ENCODE peak calls at places on chromosomes 5 and 9, in nine cellular contexts. H is neural crest cell, W is mammary epithelial cell, K is foreskin fibroblast, Z is GM06990, F is psoas muscle, C is mesothelial cell of epicardium, R is B cell, P is nephron progenitor cell. U is an unnamed sample.

GRCh38 chr9:101673642-101674041 is 64.8 kb downstream of the GRIN3A start:
- DNase-seq in H (no peak), W (no peak), K (no peak), Z (no peak), F (no peak), C (no peak), R (no peak), P (no peak), U (no peak)

GRCh38 chr5:169408166-169408565 is 107.2 kb upstream of the SLIT3 start:
- DNase-seq in H (no peak), W (no peak), K (no peak), Z (no peak), F (no peak), C (no peak), R (no peak), P (no peak), U (no peak)

GRCh38 chr9:137031904-137032639 is at the start of gene FUT7:
- DNase-seq in H (no peak), W (no peak), K (no peak), Z (peak), F (no peak), C (no peak), R (peak), P (no peak), U (no peak)

GRCh38 chr9:107249131-107249533 is 33.9 kb upstream of the RAD23B start:
- DNase-seq in H (no peak), W (peak), K (no peak), Z (no peak), F (no peak), C (no peak), R (no peak), P (peak), U (no peak)

GRCh38 chr9:20022410-20022809 is 233.6 kb upstream of the SLC24A2 start:
- DNase-seq in H (no peak), W (no peak), K (peak), Z (no peak), F (no peak), C (no peak), R (no peak), P (no peak), U (no peak)

GRCh38 chr5:88883059-88883565 is at the start of gene MEF2C:
- DNase-seq in H (peak), W (peak), K (peak), Z (peak), F (peak), C (no peak), R (peak), P (peak), U (peak)

GRCh38 chr9:125460346-125460745 is 198.7 kb downstream of the GAPVD1 start:
- DNase-seq in H (no peak), W (no peak), K (no peak), Z (no peak), F (no peak), C (no peak), R (no peak), P (no peak), U (no peak)

GRCh38 chr9:33127881-33128280 is 39.3 kb downstream of the B4GALT1 start:
- DNase-seq in H (no peak), W (no peak), K (no peak), Z (no peak), F (no peak), C (no peak), R (no peak), P (no peak), U (no peak)

GRCh38 chr5:112329429-112330090 is 89.5 kb downstream of the EPB41L4A start:
- DNase-seq in H (no peak), W (no peak), K (no peak), Z (peak), F (no peak), C (no peak), R (peak), P (no peak), U (no peak)

GRCh38 chr9:131402738-131403492 is 9.0 kb downstream of the PRRC2B start:
- DNase-seq in H (peak), W (peak), K (peak), Z (no peak), F (peak), C (no peak), R (no peak), P (peak), U (no peak)

GRCh38 chr9:95666096-95666784 is 149.5 kb upstream of the PTCH1 start:
- DNase-seq in H (no peak), W (no peak), K (no peak), Z (no peak), F (no peak), C (no peak), R (no peak), P (no peak), U (no peak)

GRCh38 chr5:105506692-105507277 is 1944.2 kb upstream of the NUDT12 start:
- DNase-seq in H (no peak), W (no peak), K (no peak), Z (no peak), F (no peak), C (no peak), R (no peak), P (peak), U (no peak)

GRCh38 chr9:79764377-79764776 is 192.6 kb downstream of the TLE4 start:
- DNase-seq in H (no peak), W (peak), K (peak), Z (no peak), F (no peak), C (no peak), R (no peak), P (no peak), U (no peak)

GRCh38 chr9:87305123-87305522 is 192.5 kb upstream of the DAPK1 start:
- DNase-seq in H (no peak), W (no peak), K (no peak), Z (no peak), F (no peak), C (no peak), R (no peak), P (peak), U (no peak)

GRCh38 chr9:129081388-129081889 is 528 bp downstream of the DOLPP1 start:
- DNase-seq in H (no peak), W (no peak), K (no peak), Z (no peak), F (no peak), C (no peak), R (no peak), P (no peak), U (no peak)

GRCh38 chr9:108919517-108919916 is 14.4 kb downstream of the ELP1 start:
- DNase-seq in H (no peak), W (no peak), K (no peak), Z (no peak), F (no peak), C (no peak), R (no peak), P (no peak), U (no peak)

GRCh38 chr5:125249400-125249799 is 503.0 kb upstream of the ZNF608 start:
- DNase-seq in H (no peak), W (peak), K (no peak), Z (no peak), F (no peak), C (no peak), R (no peak), P (no peak), U (no peak)

GRCh38 chr5:103041071-103041676 is 78.8 kb downstream of the GIN1 start:
- DNase-seq in H (no peak), W (peak), K (peak), Z (no peak), F (no peak), C (no peak), R (peak), P (no peak), U (no peak)

GRCh38 chr9:118643118-118643517 is 726.1 kb downstream of the BRINP1 start:
- DNase-seq in H (no peak), W (peak), K (no peak), Z (no peak), F (no peak), C (no peak), R (no peak), P (peak), U (no peak)

GRCh38 chr9:23824241-23825142 is 1.5 kb downstream of the ELAVL2 start:
- DNase-seq in H (peak), W (peak), K (no peak), Z (no peak), F (peak), C (peak), R (no peak), P (peak), U (no peak)

GRCh38 chr5:1930880-1931589 is 48.3 kb upstream of the IRX4 start:
- DNase-seq in H (peak), W (peak), K (no peak), Z (no peak), F (peak), C (peak), R (no peak), P (peak), U (no peak)

GRCh38 chr5:132257131-132258101 is at the start of gene PDLIM4:
- DNase-seq in H (peak), W (peak), K (no peak), Z (no peak), F (peak), C (peak), R (no peak), P (peak), U (peak)

GRCh38 chr5:173625686-173626500 is 9.4 kb upstream of the BOD1 start:
- DNase-seq in H (no peak), W (no peak), K (no peak), Z (no peak), F (no peak), C (no peak), R (peak), P (no peak), U (no peak)
- TF ChIP-seq CTCF in H (no peak), W (peak), K (peak), Z (peak), F (no peak), C (no peak), R (peak), P (no peak), U (no peak)

GRCh38 chr5:180291234-180291940 is 496 bp downstream of the MAPK9 start:
- DNase-seq in H (peak), W (peak), K (no peak), Z (peak), F (no peak), C (no peak), R (peak), P (peak), U (no peak)
- TF ChIP-seq CTCF in H (peak), W (peak), K (peak), Z (no peak), F (no peak), C (no peak), R (no peak), P (no peak), U (peak)

GRCh38 chr5:96709152-96709821 is 47.1 kb downstream of the CAST start:
- DNase-seq in H (no peak), W (peak), K (peak), Z (no peak), F (no peak), C (no peak), R (no peak), P (no peak), U (no peak)

GRCh38 chr5:96708600-96708999 is 46.4 kb downstream of the CAST start:
- DNase-seq in H (no peak), W (no peak), K (no peak), Z (no peak), F (no peak), C (no peak), R (no peak), P (no peak), U (no peak)

GRCh38 chr5:96703384-96703910 is 41.3 kb downstream of the CAST start:
- DNase-seq in H (no peak), W (peak), K (no peak), Z (no peak), F (no peak), C (no peak), R (no peak), P (no peak), U (no peak)

GRCh38 chr5:96703985-96704384 is 41.8 kb downstream of the CAST start:
- DNase-seq in H (no peak), W (no peak), K (no peak), Z (no peak), F (no peak), C (no peak), R (no peak), P (no peak), U (no peak)

DNA sequence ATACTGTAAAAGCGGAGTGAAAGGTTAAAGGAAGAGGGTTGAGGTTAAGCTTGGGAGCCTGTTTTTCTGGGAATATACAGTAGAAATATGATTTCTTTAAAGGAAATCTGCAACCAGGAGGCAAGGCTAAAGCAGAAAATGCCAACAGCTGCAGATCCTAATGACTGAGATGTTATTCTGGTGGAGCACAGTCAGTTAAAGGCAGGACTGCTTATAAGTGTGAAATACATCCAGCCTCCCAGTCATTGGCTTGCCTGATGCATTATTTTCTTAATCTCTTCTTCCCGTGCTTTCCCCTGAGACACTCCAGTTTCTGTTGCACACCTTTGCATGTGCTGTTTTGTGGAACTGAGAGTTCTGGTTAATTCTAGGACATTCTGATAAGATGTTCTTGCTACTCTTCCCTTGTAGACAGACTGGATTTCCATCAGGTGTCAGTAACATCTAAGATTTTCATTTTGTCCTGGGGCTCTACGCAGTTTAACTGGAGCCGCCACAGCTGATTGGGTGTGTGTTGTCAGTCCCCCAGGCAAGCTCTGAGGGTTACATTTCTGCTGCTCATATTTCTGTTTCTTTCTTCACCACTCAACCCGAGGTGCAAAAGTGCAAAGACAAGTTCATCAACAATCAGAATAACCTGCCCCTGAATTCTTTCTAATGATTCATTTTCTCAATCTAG is 44.4 kb downstream of the CAST start:
- DNase-seq in H (no peak), W (peak), K (no peak), Z (no peak), F (peak), C (no peak), R (no peak), P (no peak), U (no peak)
- TF ChIP-seq CTCF in H (no peak), W (no peak), K (no peak), Z (no peak), F (no peak), C (no peak), R (no peak), P (no peak), U (no peak)

DNA sequence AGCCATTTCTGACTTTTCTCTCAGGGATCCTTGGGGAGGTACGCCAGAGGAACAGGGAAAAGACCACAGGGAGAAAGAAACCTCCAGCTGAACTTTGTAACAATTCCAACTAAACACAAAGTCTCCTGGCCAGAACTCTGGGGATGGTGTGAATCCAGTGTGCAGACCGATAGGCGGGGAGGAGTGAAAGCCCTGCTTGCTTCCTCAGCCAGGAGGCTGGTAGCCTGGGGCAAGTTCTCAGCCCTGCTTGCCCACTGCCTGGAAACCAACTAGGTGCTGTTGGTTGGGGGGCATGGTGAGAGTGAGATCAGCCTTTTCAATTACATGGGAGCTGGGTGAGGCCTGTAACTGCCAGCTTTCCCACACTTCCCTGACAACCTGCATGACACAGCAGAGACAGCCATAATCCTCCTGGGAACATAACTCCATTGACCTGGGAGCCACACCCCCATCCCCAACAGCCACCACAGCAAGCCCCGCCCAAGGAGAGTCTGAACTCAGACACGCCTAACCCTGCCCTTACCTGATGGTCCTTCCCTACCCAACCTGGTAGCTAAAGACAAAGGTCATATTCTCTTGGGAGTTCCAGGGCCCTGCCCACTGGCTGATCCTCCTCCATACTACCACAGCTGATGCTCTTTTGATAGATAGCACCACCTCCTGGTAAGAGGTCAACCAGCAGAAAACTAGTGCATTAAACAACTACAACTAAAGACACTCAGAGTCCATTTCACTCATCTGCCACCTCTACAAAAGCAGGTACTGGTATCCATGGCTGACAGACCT is 100.1 kb upstream of the TNFAIP8 start:
- DNase-seq in H (no peak), W (peak), K (no peak), Z (no peak), F (no peak), C (no peak), R (no peak), P (no peak), U (no peak)
- TF ChIP-seq CTCF in H (no peak), W (peak), K (peak), Z (peak), F (no peak), C (no peak), R (peak), P (no peak), U (no peak)

DNA sequence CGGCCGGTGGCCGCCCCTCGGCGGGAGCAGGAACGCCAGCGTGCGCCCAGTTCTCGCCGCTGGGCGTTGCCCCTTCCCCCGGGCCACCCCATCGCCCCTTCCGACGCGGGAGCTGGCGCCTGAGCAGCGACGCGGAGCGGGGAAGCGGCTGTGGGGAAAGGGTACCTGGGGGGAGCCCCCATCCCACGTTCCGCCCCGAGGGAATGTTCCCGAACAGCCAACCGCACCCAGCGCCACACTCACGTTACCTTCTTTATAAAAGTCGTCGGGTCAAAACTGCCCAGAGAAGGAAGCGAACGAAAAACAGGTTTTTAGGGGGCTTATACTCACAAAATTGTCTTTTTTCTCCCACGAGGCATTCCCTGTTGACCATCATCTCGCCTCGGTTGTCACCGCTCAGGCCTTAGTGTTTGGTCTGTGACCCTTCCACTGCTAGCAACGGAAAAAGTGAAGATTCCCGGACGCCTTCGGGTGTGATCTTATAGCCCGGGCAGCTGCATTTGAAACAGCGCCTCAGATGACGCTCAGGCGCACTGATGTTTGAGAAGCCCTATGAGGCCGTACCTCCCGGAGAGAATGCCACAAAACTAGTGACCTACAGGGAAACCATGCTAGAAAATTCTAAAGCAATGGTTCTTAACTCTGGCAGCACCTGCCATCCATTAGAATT is 472 bp upstream of the GOLM1 start:
- DNase-seq in H (peak), W (peak), K (peak), Z (no peak), F (no peak), C (peak), R (peak), P (peak), U (no peak)
- TF ChIP-seq CTCF in H (no peak), W (no peak), K (no peak), Z (peak), F (no peak), C (no peak), R (no peak), P (no peak), U (peak)

GRCh38 chr9:35158501-35159280 is 3.1 kb upstream of the UNC13B start:
- DNase-seq in H (no peak), W (no peak), K (no peak), Z (peak), F (no peak), C (no peak), R (no peak), P (no peak), U (no peak)

GRCh38 chr9:35164711-35165110 is 2.9 kb downstream of the UNC13B start:
- DNase-seq in H (no peak), W (peak), K (peak), Z (no peak), F (no peak), C (no peak), R (no peak), P (no peak), U (no peak)

GRCh38 chr9:35162605-35163315 is 951 bp downstream of the UNC13B start:
- DNase-seq in H (no peak), W (peak), K (no peak), Z (no peak), F (no peak), C (no peak), R (no peak), P (no peak), U (no peak)

GRCh38 chr9:35163413-35163812 is 1.6 kb downstream of the UNC13B start:
- DNase-seq in H (no peak), W (no peak), K (no peak), Z (no peak), F (no peak), C (no peak), R (no peak), P (no peak), U (no peak)

DNA sequence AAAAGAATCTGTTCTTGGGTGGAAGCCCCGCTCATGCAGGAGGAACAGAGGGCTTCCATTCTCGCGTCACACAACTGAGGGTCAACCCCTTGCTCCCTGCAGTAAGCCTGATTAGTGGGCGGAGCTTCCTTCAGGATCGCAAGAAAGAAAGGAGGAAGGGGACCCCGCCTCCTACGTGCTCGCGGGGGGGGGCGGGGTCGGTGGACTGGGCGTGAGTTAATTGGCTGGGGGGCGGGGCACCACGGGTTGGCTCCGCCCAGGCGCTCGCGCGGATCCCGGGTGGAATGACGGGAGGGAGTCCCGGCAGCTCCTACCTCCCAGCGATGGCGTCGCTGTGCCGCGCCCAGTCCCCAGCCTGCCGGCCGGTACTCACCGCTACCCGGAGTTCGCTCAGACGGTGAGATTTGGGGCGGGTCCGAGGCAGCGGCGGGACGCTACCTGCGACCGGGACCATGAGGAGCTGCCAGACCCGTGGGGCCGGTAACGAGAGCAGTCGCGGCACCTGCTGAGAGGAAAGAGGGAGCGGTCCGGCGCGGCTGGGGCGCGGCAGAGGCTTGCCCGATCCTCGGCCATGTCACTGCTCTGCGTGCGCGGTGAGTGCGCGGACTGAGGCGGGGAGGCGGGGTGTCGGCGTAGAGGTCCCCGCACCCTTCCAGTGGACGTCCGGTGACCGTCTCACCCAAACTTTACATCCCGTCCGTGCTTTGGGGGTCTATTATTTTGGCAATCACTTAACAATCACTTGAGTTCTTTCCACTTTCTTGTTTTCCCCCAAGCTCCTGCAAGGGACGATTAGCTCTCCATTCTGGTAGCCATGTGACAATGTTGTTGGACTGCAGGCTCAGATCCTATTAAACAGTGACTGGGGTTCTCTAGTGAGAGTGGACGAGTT is at the start of gene UNC13B:
- DNase-seq in H (peak), W (peak), K (peak), Z (peak), F (peak), C (peak), R (peak), P (peak), U (peak)
- TF ChIP-seq CTCF in H (peak), W (peak), K (peak), Z (no peak), F (peak), C (no peak), R (no peak), P (no peak), U (peak)